ENCODE peak calls at places on chromosomes 5 and 9, in four cellular contexts. One of them, this sample, is unnamed.

GRCh38 chr5:150272531-150272930 is 17.0 kb downstream of the CAMK2A start:
- DNase-seq in suprapubic skin: no peak
- DNase-seq in A549: peak; percentile 59
- DNase-seq in head of caudate nucleus: no peak
- DNase-seq in this sample: no peak

GRCh38 chr5:33937700-33938506 is 1.7 kb downstream of the RXFP3 start:
- DNase-seq in head of caudate nucleus: peak; percentile 57
- DNase-seq in A549: no peak
- DNase-seq in suprapubic skin: no peak
- DNase-seq in this sample: no peak

GRCh38 chr5:53826503-53826902 is 266.1 kb downstream of the NDUFS4 start:
- DNase-seq in A549: no peak
- DNase-seq in head of caudate nucleus: no peak
- DNase-seq in suprapubic skin: no peak
- DNase-seq in this sample: no peak

GRCh38 chr5:144191998-144192397 is 21.3 kb downstream of the KCTD16 start:
- DNase-seq in A549: peak; percentile 49
- DNase-seq in suprapubic skin: no peak
- DNase-seq in head of caudate nucleus: no peak
- DNase-seq in this sample: no peak

GRCh38 chr9:27394154-27394825 is 97.3 kb upstream of the EQTN start:
- DNase-seq in A549: no peak
- DNase-seq in head of caudate nucleus: no peak
- DNase-seq in suprapubic skin: no peak
- DNase-seq in this sample: no peak

GRCh38 chr5:100553209-100553608 is 18.0 kb downstream of the FAM174A start:
- DNase-seq in head of caudate nucleus: no peak
- DNase-seq in A549: no peak
- DNase-seq in suprapubic skin: no peak
- DNase-seq in this sample: no peak

GRCh38 chr5:103674321-103674720 is 111.7 kb upstream of the NUDT12 start:
- DNase-seq in A549: no peak
- DNase-seq in suprapubic skin: no peak
- DNase-seq in head of caudate nucleus: no peak
- DNase-seq in this sample: no peak

GRCh38 chr5:170638051-170638450 is 134.2 kb downstream of the KCNIP1 start:
- DNase-seq in A549: no peak
- DNase-seq in head of caudate nucleus: no peak
- DNase-seq in suprapubic skin: no peak
- DNase-seq in this sample: no peak

GRCh38 chr5:176447538-176447981 is 625 bp upstream of the FAF2 start:
- DNase-seq in head of caudate nucleus: peak; percentile 79
- DNase-seq in suprapubic skin: no peak
- DNase-seq in A549: no peak
- DNase-seq in this sample: peak; percentile 87

This sample was measured in cardiac septum.